ENCODE peak calls at places on chromosomes 4 and X, in seven cellular contexts. One of them, this sample, is unnamed.

GRCh38 chr4:1202526-1203378 is 30.4 kb upstream of the SPON2 start:
- DNase-seq in GM06990: peak
- DNase-seq in adipocyte: no peak
- DNase-seq in NCI-H526: no peak
- DNase-seq in heart right ventricle: peak
- DNase-seq in mucosa of descending colon: peak
- DNase-seq in tibial artery: no peak
- DNase-seq in this sample: no peak

GRCh38 chr4:75686346-75686745 is 13.1 kb upstream of the G3BP2 start:
- DNase-seq in tibial artery: no peak
- DNase-seq in NCI-H526: no peak
- DNase-seq in GM06990: no peak
- DNase-seq in adipocyte: no peak
- DNase-seq in mucosa of descending colon: no peak
- DNase-seq in heart right ventricle: no peak
- DNase-seq in this sample: no peak

GRCh38 chrX:129777218-129777768 is 2.5 kb upstream of the SASH3 start:
- DNase-seq in tibial artery: peak
- DNase-seq in GM06990: peak
- DNase-seq in NCI-H526: peak
- DNase-seq in heart right ventricle: peak
- DNase-seq in mucosa of descending colon: peak
- DNase-seq in adipocyte: no peak
- DNase-seq in this sample: no peak

GRCh38 chr4:6769984-6770420 is 12.5 kb upstream of the KIAA0232 start:
- DNase-seq in tibial artery: no peak
- DNase-seq in mucosa of descending colon: no peak
- DNase-seq in NCI-H526: no peak
- DNase-seq in GM06990: no peak
- DNase-seq in heart right ventricle: no peak
- DNase-seq in adipocyte: no peak
- DNase-seq in this sample: no peak

GRCh38 chr4:172168888-172169287 is 355.7 kb downstream of the GALNTL6 start:
- DNase-seq in tibial artery: no peak
- DNase-seq in adipocyte: peak
- DNase-seq in GM06990: no peak
- DNase-seq in heart right ventricle: no peak
- DNase-seq in mucosa of descending colon: no peak
- DNase-seq in NCI-H526: no peak
- DNase-seq in this sample: no peak

GRCh38 chrX:153917814-153918213 is 8.2 kb downstream of the ARHGAP4 start:
- DNase-seq in heart right ventricle: no peak
- DNase-seq in adipocyte: no peak
- DNase-seq in mucosa of descending colon: no peak
- DNase-seq in tibial artery: no peak
- DNase-seq in GM06990: no peak
- DNase-seq in NCI-H526: no peak
- DNase-seq in this sample: no peak

GRCh38 chr4:94957030-94957429 is 199.3 kb downstream of the BMPR1B start:
- DNase-seq in heart right ventricle: no peak
- DNase-seq in mucosa of descending colon: no peak
- DNase-seq in NCI-H526: peak
- DNase-seq in GM06990: no peak
- DNase-seq in adipocyte: no peak
- DNase-seq in tibial artery: no peak
- DNase-seq in this sample: no peak

GRCh38 chrX:120015145-120016067 is 62.1 kb downstream of the RHOXF2B start:
- DNase-seq in GM06990: no peak
- DNase-seq in adipocyte: no peak
- DNase-seq in tibial artery: no peak
- DNase-seq in NCI-H526: peak
- DNase-seq in heart right ventricle: no peak
- DNase-seq in mucosa of descending colon: no peak
- DNase-seq in this sample: no peak

GRCh38 chr4:39620551-39620950 is 18.1 kb downstream of the SMIM14 start:
- DNase-seq in heart right ventricle: no peak
- DNase-seq in NCI-H526: no peak
- DNase-seq in mucosa of descending colon: no peak
- DNase-seq in adipocyte: peak
- DNase-seq in GM06990: no peak
- DNase-seq in tibial artery: no peak
- DNase-seq in this sample: no peak

GRCh38 chrX:142860944-142861343 is 164.8 kb upstream of the SPANXN4 start:
- DNase-seq in adipocyte: no peak
- DNase-seq in mucosa of descending colon: no peak
- DNase-seq in NCI-H526: no peak
- DNase-seq in heart right ventricle: no peak
- DNase-seq in tibial artery: no peak
- DNase-seq in GM06990: no peak
- DNase-seq in this sample: no peak

GRCh38 chr4:25563071-25563564 is 92.5 kb upstream of the SLC34A2 start:
- DNase-seq in adipocyte: no peak
- DNase-seq in heart right ventricle: no peak
- DNase-seq in mucosa of descending colon: peak
- DNase-seq in tibial artery: no peak
- DNase-seq in GM06990: no peak
- DNase-seq in NCI-H526: no peak
- DNase-seq in this sample: no peak

GRCh38 chrX:9842541-9842940 is 56.3 kb downstream of the SHROOM2 start:
- DNase-seq in mucosa of descending colon: peak
- DNase-seq in heart right ventricle: no peak
- DNase-seq in tibial artery: no peak
- DNase-seq in NCI-H526: no peak
- DNase-seq in adipocyte: no peak
- DNase-seq in GM06990: no peak
- DNase-seq in this sample: no peak

GRCh38 chr4:159146007-159146330 is 43.1 kb downstream of the RAPGEF2 start:
- DNase-seq in tibial artery: no peak
- DNase-seq in mucosa of descending colon: no peak
- DNase-seq in heart right ventricle: no peak
- DNase-seq in adipocyte: peak
- DNase-seq in GM06990: no peak
- DNase-seq in NCI-H526: no peak
- DNase-seq in this sample: no peak

GRCh38 chr4:54017308-54017707 is 47.1 kb downstream of the CHIC2 start:
- DNase-seq in heart right ventricle: no peak
- DNase-seq in NCI-H526: no peak
- DNase-seq in mucosa of descending colon: no peak
- DNase-seq in adipocyte: no peak
- DNase-seq in tibial artery: no peak
- DNase-seq in GM06990: no peak
- DNase-seq in this sample: no peak

GRCh38 chr4:134326866-134327265 is 125.3 kb upstream of the PABPC4L start:
- DNase-seq in NCI-H526: no peak
- DNase-seq in adipocyte: no peak
- DNase-seq in GM06990: no peak
- DNase-seq in mucosa of descending colon: no peak
- DNase-seq in heart right ventricle: no peak
- DNase-seq in tibial artery: no peak
- DNase-seq in this sample: no peak

GRCh38 chrX:150587585-150588503 is 19.4 kb downstream of the MTM1 start:
- DNase-seq in adipocyte: peak
- DNase-seq in NCI-H526: peak
- DNase-seq in mucosa of descending colon: peak
- DNase-seq in GM06990: no peak
- DNase-seq in heart right ventricle: no peak
- DNase-seq in tibial artery: peak
- DNase-seq in this sample: peak

GRCh38 chr4:986428-986948 is 356 bp upstream of the IDUA start:
- DNase-seq in tibial artery: no peak
- DNase-seq in heart right ventricle: no peak
- DNase-seq in NCI-H526: peak
- DNase-seq in adipocyte: no peak
- DNase-seq in mucosa of descending colon: no peak
- DNase-seq in GM06990: no peak
- DNase-seq in this sample: peak